ENCODE peak calls at places on chromosomes 7 and 10, in four cellular contexts. T is astrocyte of the spinal cord, C is GM20000, B is K562. O is an unnamed sample.

GRCh38 chr10:109723305-109723704 is 200.0 kb downstream of the XPNPEP1 start:
- DNase-seq in T (no peak), C (no peak), B (no peak), O (no peak)

GRCh38 chr10:99329891-99330674 is 927 bp downstream of the CNNM1 start:
- DNase-seq in T (no peak), C (peak; percentile 31), B (no peak), O (peak; percentile 16)

GRCh38 chr7:30596043-30596641 is 1.5 kb downstream of the GARS1 start:
- DNase-seq in T (peak; percentile 41), C (peak; percentile 19), B (peak; percentile 37), O (no peak)

GRCh38 chr10:104387130-104387888 is 33.7 kb downstream of the CFAP58 start:
- DNase-seq in T (no peak), C (no peak), B (no peak), O (no peak)

GRCh38 chr7:23915196-23915595 is 205.2 kb downstream of the STK31 start:
- DNase-seq in T (no peak), C (no peak), B (no peak), O (no peak)

GRCh38 chr7:139626817-139627216 is 103.3 kb downstream of the CLEC2L start:
- DNase-seq in T (no peak), C (no peak), B (no peak), O (no peak)

GRCh38 chr10:97889461-97890265 is 40.0 kb downstream of the GOLGA7B start:
- DNase-seq in T (peak; percentile 61), C (no peak), B (peak; percentile 61), O (no peak)

GRCh38 chr10:121088524-121088923 is 237.4 kb downstream of the WDR11 start:
- DNase-seq in T (peak; percentile 9), C (no peak), B (no peak), O (no peak)

GRCh38 chr10:47082055-47082784 is 171.0 kb downstream of the PTPN20 start:
- DNase-seq in T (no peak), C (no peak), B (no peak), O (no peak)

GRCh38 chr7:22137466-22137865 is 191.8 kb upstream of the CDCA7L start:
- DNase-seq in T (peak; percentile 66), C (no peak), B (no peak), O (no peak)

GRCh38 chr7:129947001-129947400 is 5.8 kb downstream of the UBE2H start:
- DNase-seq in T (peak; percentile 30), C (no peak), B (no peak), O (no peak)

GRCh38 chr7:85529831-85530230 is 343.0 kb upstream of the SEMA3D start:
- DNase-seq in T (peak; percentile 87), C (no peak), B (no peak), O (no peak)

GRCh38 chr7:149772236-149772820 is 1.1 kb downstream of the ZNF467 start:
- DNase-seq in T (no peak), C (peak; percentile 59), B (peak; percentile 91), O (peak; percentile 40)

GRCh38 chr10:124743188-124744046 is 761 bp downstream of the FAM53B start:
- DNase-seq in T (peak; percentile 39), C (peak; percentile 62), B (peak; percentile 38), O (no peak)

GRCh38 chr10:71735709-71736569 is 16.4 kb upstream of the C10orf105 start:
- DNase-seq in T (no peak), C (peak; percentile 47), B (no peak), O (no peak)

GRCh38 chr7:5773661-5774086 is 7.8 kb downstream of the RNF216 start:
- DNase-seq in T (peak; percentile 96), C (no peak), B (peak; percentile 22), O (no peak)

GRCh38 chr10:26621889-26622681 is 75.4 kb upstream of the PDSS1 start:
- DNase-seq in T (no peak), C (peak; percentile 64), B (peak; percentile 13), O (peak; percentile 57)

GRCh38 chr7:110204527-110204926 is 886.4 kb upstream of the LRRN3 start:
- DNase-seq in T (no peak), C (no peak), B (no peak), O (no peak)

GRCh38 chr10:119538632-119539358 is 3.7 kb downstream of the RGS10 start:
- DNase-seq in T (no peak), C (no peak), B (peak; percentile 77), O (peak; percentile 38)

GRCh38 chr7:964401-965231 is 10.1 kb upstream of the ADAP1 start:
- DNase-seq in T (peak; percentile 59), C (no peak), B (no peak), O (no peak)

GRCh38 chr10:117053548-117053947 is 48.6 kb upstream of the SHTN1 start:
- DNase-seq in T (no peak), C (no peak), B (no peak), O (no peak)

GRCh38 chr7:14973712-14974428 is 71.3 kb upstream of the DGKB start:
- DNase-seq in T (peak; percentile 6), C (no peak), B (no peak), O (no peak)

GRCh38 chr7:24052572-24053223 is 231.3 kb upstream of the NPY start:
- DNase-seq in T (peak; percentile 79), C (no peak), B (no peak), O (no peak)

GRCh38 chr10:2631557-2631956 is 435.8 kb upstream of the PFKP start:
- DNase-seq in T (no peak), C (no peak), B (no peak), O (no peak)

GRCh38 chr7:26168458-26169023 is 16.5 kb downstream of the NFE2L3 start:
- DNase-seq in T (no peak), C (no peak), B (no peak), O (no peak)
- TF ChIP-seq CTCF in T (no peak), C (no peak), B (no peak), O (no peak)

DNA sequence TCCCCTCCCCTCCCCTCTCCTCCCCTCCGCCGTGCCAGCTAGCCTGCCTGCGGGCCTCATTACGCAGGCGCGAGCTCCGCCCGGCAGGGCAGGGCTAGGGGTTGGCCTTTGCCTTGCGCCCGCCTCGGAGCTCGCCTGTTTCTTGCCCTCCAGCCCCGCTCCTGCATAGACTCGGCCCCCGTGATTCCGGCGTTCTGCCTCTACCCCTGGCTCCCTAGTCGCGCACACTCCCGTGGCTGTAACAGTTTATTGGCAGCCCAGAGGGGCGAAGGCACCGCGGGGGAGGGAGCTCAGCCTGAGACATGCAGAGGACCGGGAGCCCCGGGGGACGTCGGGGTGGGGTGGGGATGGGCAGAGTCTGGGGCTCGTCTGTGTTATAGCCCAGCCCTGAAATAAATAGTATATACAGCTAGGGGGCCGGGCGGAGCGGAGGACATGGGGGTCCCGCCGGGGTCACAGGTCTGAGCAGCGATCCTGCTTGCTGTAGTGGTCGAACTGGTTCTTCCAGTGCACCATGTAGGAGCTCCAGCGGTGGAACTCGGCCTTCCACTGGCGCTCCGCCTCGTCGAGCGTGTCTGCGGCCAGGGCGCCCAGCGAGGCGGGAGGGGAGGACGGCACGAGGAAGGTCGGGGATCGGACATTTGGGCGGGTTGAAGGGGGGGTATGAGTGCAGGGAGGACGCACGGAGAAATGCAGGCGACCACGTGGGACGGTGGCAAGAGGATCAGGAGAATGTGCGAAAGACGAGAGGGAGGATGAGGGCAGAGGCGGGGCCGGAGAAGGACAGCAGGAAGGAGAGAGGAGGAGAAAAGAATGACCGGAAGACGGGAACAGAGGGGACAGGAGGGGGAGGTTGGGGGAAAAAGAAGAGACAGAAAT is 485 bp upstream of the UFSP1 start:
- DNase-seq in T (peak; percentile 93), C (peak; percentile 99), B (peak; percentile 100), O (peak; percentile 99)
- TF ChIP-seq CTCF in T (no peak), C (no peak), B (no peak), O (no peak)

GRCh38 chr10:100483876-100484666 is 21.3 kb downstream of the WNT8B start:
- DNase-seq in T (no peak), C (no peak), B (no peak), O (no peak)
- TF ChIP-seq CTCF in T (no peak), C (no peak), B (no peak), O (no peak)

GRCh38 chr10:87798082-87798481 is 19.9 kb downstream of the ATAD1 start:
- DNase-seq in T (no peak), C (no peak), B (no peak), O (no peak)
- TF ChIP-seq CTCF in T (no peak), C (no peak), B (no peak), O (no peak)

DNA sequence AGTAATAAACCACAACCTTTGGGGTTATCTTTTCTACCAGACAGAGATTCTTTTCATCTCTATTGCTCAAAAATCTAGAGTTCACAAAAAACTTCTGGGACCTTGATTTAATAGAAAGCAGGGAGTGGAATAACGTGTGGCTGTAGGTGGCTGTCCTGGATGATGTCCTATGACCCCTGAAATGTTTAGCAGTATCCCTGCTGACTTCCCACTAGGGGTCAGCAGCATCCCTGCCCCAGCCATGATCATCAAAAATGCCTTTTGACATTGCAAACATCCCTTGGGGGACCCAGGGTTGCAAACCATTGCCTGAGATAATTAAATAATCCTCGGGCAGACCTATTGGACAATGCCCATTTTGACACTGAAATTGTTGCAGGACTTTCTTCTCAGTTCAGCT is 177.1 kb downstream of the USP6NL start:
- DNase-seq in T (no peak), C (peak; percentile 68), B (peak; percentile 70), O (peak; percentile 66)
- TF ChIP-seq CTCF in T (peak; percentile 19), C (peak; percentile 48), B (peak; percentile 79), O (peak; percentile 49)

O was measured in GM10248.